ENCODE peak calls at places on chromosomes 11 and 22, in six cellular contexts. One of them, this sample, is unnamed.

GRCh38 chr11:13603661-13604060 is 64.8 kb upstream of the FAR1 start:
- DNase-seq in endodermal cell: no peak
- DNase-seq in skeletal muscle cell: no peak
- DNase-seq in activated naive CD8-positive, alpha-beta T cell treated with anti-CD3 and anti-CD28 coated beads for 36 hours: no peak
- DNase-seq in left cardiac atrium: no peak
- DNase-seq in fibroblast of lung: no peak
- DNase-seq in this sample: no peak

GRCh38 chr22:29306830-29307657 is 594 bp downstream of the GAS2L1 start:
- DNase-seq in endodermal cell: peak
- DNase-seq in skeletal muscle cell: no peak
- DNase-seq in activated naive CD8-positive, alpha-beta T cell treated with anti-CD3 and anti-CD28 coated beads for 36 hours: no peak
- DNase-seq in left cardiac atrium: peak
- DNase-seq in fibroblast of lung: peak
- DNase-seq in this sample: peak

GRCh38 chr22:30324008-30324730 is 2.6 kb downstream of the TBC1D10A start:
- DNase-seq in endodermal cell: no peak
- DNase-seq in skeletal muscle cell: no peak
- DNase-seq in activated naive CD8-positive, alpha-beta T cell treated with anti-CD3 and anti-CD28 coated beads for 36 hours: peak
- DNase-seq in left cardiac atrium: no peak
- DNase-seq in fibroblast of lung: peak
- DNase-seq in this sample: peak

GRCh38 chr11:66119348-66120133 is 49.5 kb downstream of the PACS1 start:
- DNase-seq in endodermal cell: peak
- DNase-seq in skeletal muscle cell: peak
- DNase-seq in activated naive CD8-positive, alpha-beta T cell treated with anti-CD3 and anti-CD28 coated beads for 36 hours: no peak
- DNase-seq in left cardiac atrium: peak
- DNase-seq in fibroblast of lung: peak
- DNase-seq in this sample: no peak

GRCh38 chr22:17945851-17946690 is 78.3 kb downstream of the MICAL3 start:
- DNase-seq in endodermal cell: no peak
- DNase-seq in skeletal muscle cell: no peak
- DNase-seq in activated naive CD8-positive, alpha-beta T cell treated with anti-CD3 and anti-CD28 coated beads for 36 hours: no peak
- DNase-seq in left cardiac atrium: no peak
- DNase-seq in fibroblast of lung: no peak
- DNase-seq in this sample: no peak

GRCh38 chr11:18720086-18720810 is 5.7 kb downstream of the IGSF22 start:
- DNase-seq in endodermal cell: no peak
- DNase-seq in skeletal muscle cell: no peak
- DNase-seq in activated naive CD8-positive, alpha-beta T cell treated with anti-CD3 and anti-CD28 coated beads for 36 hours: no peak
- DNase-seq in left cardiac atrium: no peak
- DNase-seq in fibroblast of lung: no peak
- DNase-seq in this sample: no peak

GRCh38 chr22:17748555-17749353 is 25.5 kb downstream of the BID start:
- DNase-seq in endodermal cell: peak
- DNase-seq in skeletal muscle cell: no peak
- DNase-seq in activated naive CD8-positive, alpha-beta T cell treated with anti-CD3 and anti-CD28 coated beads for 36 hours: no peak
- DNase-seq in left cardiac atrium: no peak
- DNase-seq in fibroblast of lung: no peak
- DNase-seq in this sample: no peak

GRCh38 chr11:117230286-117230961 is 1.4 kb downstream of the PCSK7 start:
- DNase-seq in endodermal cell: no peak
- DNase-seq in skeletal muscle cell: no peak
- DNase-seq in activated naive CD8-positive, alpha-beta T cell treated with anti-CD3 and anti-CD28 coated beads for 36 hours: peak
- DNase-seq in left cardiac atrium: no peak
- DNase-seq in fibroblast of lung: no peak
- DNase-seq in this sample: no peak

GRCh38 chr11:128187377-128187776 is 400.0 kb downstream of the ETS1 start:
- DNase-seq in endodermal cell: no peak
- DNase-seq in skeletal muscle cell: no peak
- DNase-seq in activated naive CD8-positive, alpha-beta T cell treated with anti-CD3 and anti-CD28 coated beads for 36 hours: no peak
- DNase-seq in left cardiac atrium: no peak
- DNase-seq in fibroblast of lung: no peak
- DNase-seq in this sample: no peak

GRCh38 chr22:43244385-43244784 is 57.5 kb upstream of the TTLL12 start:
- DNase-seq in endodermal cell: no peak
- DNase-seq in skeletal muscle cell: no peak
- DNase-seq in activated naive CD8-positive, alpha-beta T cell treated with anti-CD3 and anti-CD28 coated beads for 36 hours: no peak
- DNase-seq in left cardiac atrium: no peak
- DNase-seq in fibroblast of lung: no peak
- DNase-seq in this sample: no peak

This sample was measured in Right ventricle myocardium superior.